ENCODE peak calls at places on chromosomes 16 and 17, in nine cellular contexts. E is sigmoid colon; J is stimulated activated CD4-positive, alpha-beta T cell treated with anti-CD3 and anti-CD28 coated beads, Interleukin-4, amount 100 ng/mL, for 24 hours; M is HEK293T; X is GM23338; F is transverse colon; P is progenitor cell of endocrine pancreas; B is fibroblast of the aortic adventitia; R is mesothelial cell of epicardium. L is an unnamed sample.

GRCh38 chr16:86519649-86520316 is 9.5 kb downstream of the FOXF1 start:
- DNase-seq in B (peak), E (peak), J (peak), F (peak), X (peak), P (no peak), R (peak), M (peak), L (peak)

GRCh38 chr16:30903596-30903995 is 7.2 kb downstream of the CTF1 start:
- DNase-seq in R (no peak), F (no peak), M (no peak), J (no peak), P (no peak), E (peak), B (peak), X (no peak), L (no peak)

GRCh38 chr16:74297296-74297665 is 667 bp downstream of the PSMD7 start:
- DNase-seq in M (peak), J (peak), R (no peak), E (no peak), B (peak), X (peak), P (no peak), F (peak), L (no peak)

GRCh38 chr16:82050506-82050905 is 15.5 kb downstream of the HSD17B2 start:
- DNase-seq in B (no peak), M (no peak), P (no peak), R (no peak), F (no peak), E (no peak), J (no peak), X (no peak), L (no peak)

GRCh38 chr17:54901230-54901847 is 687 bp downstream of the TOM1L1 start:
- DNase-seq in R (no peak), P (no peak), E (no peak), X (peak), J (no peak), F (peak), M (peak), B (peak), L (no peak)

GRCh38 chr16:4839942-4840341 is 7.1 kb downstream of the GLYR1 start:
- DNase-seq in F (no peak), X (peak), P (no peak), R (no peak), E (no peak), M (peak), B (no peak), J (no peak), L (no peak)

GRCh38 chr16:10752843-10753523 is 9.3 kb downstream of the NUBP1 start:
- DNase-seq in B (no peak), R (no peak), F (peak), M (no peak), J (no peak), P (no peak), X (no peak), E (no peak), L (peak)

GRCh38 chr16:69463876-69464275 is 39.5 kb downstream of the CYB5B start:
- DNase-seq in P (no peak), B (no peak), J (no peak), R (no peak), X (no peak), E (no peak), M (no peak), F (no peak), L (no peak)

GRCh38 chr17:67922503-67922902 is 73.8 kb downstream of the C17orf58 start:
- DNase-seq in B (peak), X (no peak), P (no peak), R (no peak), M (no peak), F (no peak), E (no peak), J (no peak), L (no peak)

GRCh38 chr16:89374393-89374948 is 115.9 kb downstream of the ANKRD11 start:
- DNase-seq in B (no peak), X (peak), P (no peak), R (no peak), M (peak), F (no peak), J (no peak), E (no peak), L (peak)

GRCh38 chr17:78364436-78365281 is 4.8 kb upstream of the SOCS3 start:
- DNase-seq in M (no peak), X (peak), P (no peak), R (no peak), J (no peak), F (no peak), B (no peak), E (no peak), L (no peak)

GRCh38 chr17:67026341-67026740 is 18.0 kb upstream of the CACNG1 start:
- DNase-seq in J (no peak), E (no peak), F (no peak), M (no peak), B (no peak), X (no peak), P (no peak), R (no peak), L (no peak)

GRCh38 chr16:56626685-56627084 is 1.1 kb downstream of the MT1E start:
- DNase-seq in M (no peak), X (no peak), P (no peak), E (no peak), R (no peak), J (no peak), B (no peak), F (no peak), L (no peak)

GRCh38 chr16:80518436-80518835 is 22.4 kb upstream of the DYNLRB2 start:
- DNase-seq in J (peak), M (no peak), E (no peak), P (no peak), F (peak), R (no peak), B (no peak), X (peak), L (no peak)

GRCh38 chr17:78875738-78876597 is 27.0 kb downstream of the CEP295NL start:
- DNase-seq in B (peak), E (no peak), F (no peak), R (peak), J (no peak), P (no peak), M (no peak), X (no peak), L (peak)

GRCh38 chr17:193841-194806 is 12.7 kb upstream of the DOC2B start:
- DNase-seq in E (no peak), R (peak), M (no peak), P (no peak), J (no peak), B (no peak), F (no peak), X (no peak), L (peak)

GRCh38 chr17:72913315-72913714 is 179.2 kb downstream of the SLC39A11 start:
- DNase-seq in X (no peak), B (peak), J (no peak), E (no peak), P (no peak), R (no peak), M (no peak), F (no peak), L (no peak)

GRCh38 chr17:76451480-76451879 is 1.5 kb downstream of the UBE2O start:
- DNase-seq in P (no peak), J (no peak), B (no peak), R (no peak), M (no peak), X (no peak), F (no peak), E (no peak), L (no peak)

GRCh38 chr16:65314246-65315003 is 192.6 kb upstream of the CDH11 start:
- DNase-seq in J (no peak), E (no peak), P (no peak), B (no peak), F (no peak), M (no peak), R (no peak), X (no peak), L (no peak)

GRCh38 chr16:19884021-19884485 is 595 bp downstream of the GPRC5B start:
- DNase-seq in X (peak), B (no peak), E (peak), M (no peak), R (no peak), F (peak), P (peak), J (no peak), L (no peak)

GRCh38 chr16:336269-336668 is 16.3 kb downstream of the AXIN1 start:
- DNase-seq in J (no peak), X (no peak), F (no peak), E (no peak), P (no peak), B (no peak), M (no peak), R (no peak), L (no peak)

GRCh38 chr17:72683506-72684404 is 408.7 kb downstream of the SLC39A11 start:
- DNase-seq in E (no peak), X (no peak), R (no peak), M (peak), B (peak), F (peak), P (no peak), J (no peak), L (no peak)

GRCh38 chr17:58331815-58332719 is 3.5 kb upstream of the TSPOAP1 start:
- DNase-seq in X (no peak), M (no peak), R (no peak), F (peak), J (peak), E (no peak), P (no peak), B (no peak), L (no peak)

GRCh38 chr17:63446981-63447687 is 1.0 kb upstream of the CYB561 start:
- DNase-seq in R (no peak), M (no peak), J (peak), P (no peak), X (peak), F (peak), E (no peak), B (peak), L (no peak)

GRCh38 chr16:67482260-67482924 is 955 bp downstream of the AGRP start:
- DNase-seq in J (peak), R (no peak), B (no peak), F (peak), M (no peak), E (no peak), P (no peak), X (no peak), L (no peak)

GRCh38 chr17:43356999-43357398 is 41.8 kb upstream of the ARL4D start:
- DNase-seq in R (no peak), F (no peak), B (peak), X (no peak), J (no peak), M (no peak), P (no peak), E (no peak), L (no peak)

GRCh38 chr17:77882481-77883212 is 75.9 kb upstream of the TNRC6C start:
- DNase-seq in R (no peak), E (peak), X (no peak), P (no peak), F (peak), J (peak), M (no peak), B (peak), L (peak)

GRCh38 chr17:59327136-59327878 is 4.1 kb upstream of the YPEL2 start:
- DNase-seq in P (no peak), J (no peak), M (no peak), R (no peak), B (no peak), E (no peak), X (no peak), F (no peak), L (no peak)

GRCh38 chr17:33572615-33573014 is 279.5 kb upstream of the ASIC2 start:
- DNase-seq in M (no peak), R (no peak), E (no peak), P (peak), F (no peak), B (no peak), J (no peak), X (no peak), L (no peak)

GRCh38 chr16:71969353-71969752 is 30.8 kb downstream of the PKD1L3 start:
- DNase-seq in X (no peak), M (no peak), E (no peak), B (no peak), P (no peak), R (no peak), F (no peak), J (no peak), L (no peak)